ENCODE peak calls at places on chromosomes 7 and 10, in five cellular contexts. H, X, Q, F and U are unnamed samples.
A peak's percentile ranks its signal among the peaks of the same experiment; 100 is the strongest.

GRCh38 chr10:75868601-75869000 is 437.2 kb downstream of the LRMDA start:
- DNase-seq in H (no peak), Q (no peak), F (no peak), X (no peak), U (no peak)

GRCh38 chr7:39271386-39271785 is 293.7 kb downstream of the POU6F2 start:
- DNase-seq in H (no peak), Q (no peak), F (peak; percentile 3), X (peak; percentile 33), U (peak; percentile 65)

GRCh38 chr7:33961948-33962347 is 56.6 kb downstream of the BMPER start:
- DNase-seq in F (no peak), Q (no peak), X (no peak), H (no peak), U (no peak)

GRCh38 chr7:42479452-42480303 is 242.7 kb upstream of the GLI3 start:
- DNase-seq in Q (peak; percentile 32), X (no peak), F (no peak), H (peak; percentile 61), U (no peak)

GRCh38 chr10:58919927-58920654 is 256.4 kb upstream of the PHYHIPL start:
- DNase-seq in F (peak; percentile 72), Q (no peak), H (peak; percentile 97), X (no peak), U (no peak)

GRCh38 chr10:30185916-30186315 is 126.5 kb upstream of the JCAD start:
- DNase-seq in H (peak; percentile 94), F (no peak), Q (no peak), X (no peak), U (no peak)

GRCh38 chr10:29240991-29241660 is 47.7 kb upstream of the LYZL1 start:
- DNase-seq in Q (no peak), X (no peak), F (no peak), H (no peak), U (no peak)

GRCh38 chr7:114468844-114469243 is 54.2 kb downstream of the FOXP2 start:
- DNase-seq in X (no peak), H (peak; percentile 13), Q (no peak), F (no peak), U (no peak)

GRCh38 chr7:10211861-10212260 is 761.8 kb upstream of the PHF14 start:
- DNase-seq in H (no peak), X (no peak), Q (no peak), F (no peak), U (no peak)

GRCh38 chr7:2354173-2355078 is at the start of gene EIF3B:
- DNase-seq in Q (peak; percentile 91), F (peak; percentile 97), H (peak; percentile 75), X (peak; percentile 87), U (peak; percentile 84)

GRCh38 chr7:2357165-2357564 is 2.5 kb downstream of the EIF3B start:
- DNase-seq in F (no peak), H (peak; percentile 21), Q (no peak), X (no peak), U (no peak)

GRCh38 chr7:2353113-2353512 is 1.5 kb upstream of the EIF3B start:
- DNase-seq in Q (no peak), F (no peak), X (no peak), H (no peak), U (no peak)

GRCh38 chr7:2353650-2354172 is 916 bp upstream of the EIF3B start:
- DNase-seq in F (peak; percentile 94), H (peak; percentile 64), Q (no peak), X (peak; percentile 91), U (peak; percentile 82)

GRCh38 chr7:2355079-2356008 is 717 bp downstream of the EIF3B start:
- DNase-seq in Q (no peak), F (peak; percentile 22), X (no peak), H (no peak), U (no peak)
- H3K4me3 ChIP-seq in Q (peak overlapping the region; percentile 96), F (peak overlapping the region; percentile 99), X (peak overlapping the region; percentile 99), H (peak overlapping the region; percentile 94), U (peak overlapping the region; percentile 97)

DNA sequence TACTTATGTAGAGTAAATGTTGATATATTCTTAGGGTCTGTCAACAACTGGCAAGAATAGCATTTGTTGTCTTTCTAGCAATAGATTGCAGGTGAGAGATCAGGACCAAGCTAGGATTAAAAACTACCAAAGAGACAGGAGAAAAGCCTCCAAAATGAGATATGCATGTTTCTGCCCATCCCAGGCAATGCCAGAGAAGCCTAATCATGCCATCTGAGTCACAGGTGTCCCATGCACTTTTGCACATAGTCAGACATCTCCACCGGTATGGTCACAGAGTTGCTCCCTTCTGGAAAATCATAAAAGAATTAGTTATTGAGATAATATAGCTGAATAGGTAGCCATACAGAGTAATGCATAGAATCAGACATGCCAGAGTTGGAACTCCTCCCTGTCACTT is 50.6 kb downstream of the PDK4 start:
- DNase-seq in F (no peak), Q (no peak), X (no peak), H (peak; percentile 62), U (no peak)
- H3K4me3 ChIP-seq in F (peak overlapping the region; percentile 34), Q (peak overlapping the region; percentile 4), X (peak overlapping the region; percentile 60), H (no peak overlapping the region), U (peak overlapping the region; percentile 34)

GRCh38 chr10:56469482-56469881 is 108.4 kb upstream of the ZWINT start:
- DNase-seq in Q (no peak), X (no peak), H (no peak), F (no peak), U (no peak)
- H3K4me3 ChIP-seq in Q (no peak overlapping the region), X (no peak overlapping the region), H (no peak overlapping the region), F (no peak overlapping the region), U (no peak overlapping the region)

GRCh38 chr7:142534726-142535122 is 214.5 kb upstream of the PRSS1 start:
- DNase-seq in X (no peak), Q (no peak), F (no peak), H (no peak), U (no peak)

GRCh38 chr7:142537760-142538159 is 211.5 kb upstream of the PRSS1 start:
- DNase-seq in X (no peak), H (no peak), F (no peak), Q (no peak), U (no peak)

GRCh38 chr7:142539901-142540300 is 209.4 kb upstream of the PRSS1 start:
- DNase-seq in H (peak; percentile 95), Q (no peak), F (peak; percentile 21), X (no peak), U (no peak)

GRCh38 chr7:142533920-142534319 is 215.4 kb upstream of the PRSS1 start:
- DNase-seq in Q (no peak), F (no peak), X (no peak), H (no peak), U (no peak)

DNA sequence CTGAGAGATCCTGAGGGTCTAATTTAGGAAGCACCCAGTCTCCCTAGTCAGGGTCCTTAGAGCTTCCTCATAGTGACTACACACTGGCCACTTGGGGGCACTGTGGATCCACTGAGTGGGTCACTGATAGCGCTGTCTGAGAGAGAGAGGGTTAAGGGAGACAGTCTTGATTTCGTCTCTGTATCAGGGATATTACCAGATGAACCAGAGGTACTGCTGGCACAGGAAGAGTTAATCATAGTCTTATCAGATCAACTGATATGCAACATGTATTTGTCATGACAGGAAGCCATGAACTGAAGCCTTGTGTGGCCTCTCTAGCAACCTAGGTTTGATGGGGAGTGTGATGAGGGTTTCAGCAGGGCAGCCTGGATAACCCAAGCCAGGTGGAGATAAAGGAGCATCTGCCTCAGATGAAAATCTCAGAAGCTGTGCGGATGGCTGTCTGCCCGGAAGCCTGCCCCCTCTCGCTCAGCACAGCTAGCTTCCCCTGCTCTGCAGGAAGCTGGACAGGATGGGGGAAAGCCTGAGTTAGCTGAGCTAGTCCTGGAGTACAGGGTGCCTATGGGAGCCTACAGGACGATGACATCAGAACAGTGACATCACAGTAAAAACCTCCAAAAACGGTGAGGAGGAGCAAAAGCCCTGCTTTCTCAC is 214.0 kb upstream of the PRSS1 start:
- DNase-seq in F (peak; percentile 76), Q (peak; percentile 60), X (peak; percentile 19), H (peak; percentile 76), U (no peak)
- H3K4me3 ChIP-seq in F (no peak overlapping the region), Q (no peak overlapping the region), X (no peak overlapping the region), H (no peak overlapping the region), U (peak overlapping the region; percentile 47)

GRCh38 chr10:12198156-12198555 is 2.2 kb downstream of the CDC123 start:
- DNase-seq in F (no peak), H (no peak), X (no peak), Q (no peak), U (no peak)
- H3K4me3 ChIP-seq in F (no peak overlapping the region), H (no peak overlapping the region), X (no peak overlapping the region), Q (no peak overlapping the region), U (no peak overlapping the region)

DNA sequence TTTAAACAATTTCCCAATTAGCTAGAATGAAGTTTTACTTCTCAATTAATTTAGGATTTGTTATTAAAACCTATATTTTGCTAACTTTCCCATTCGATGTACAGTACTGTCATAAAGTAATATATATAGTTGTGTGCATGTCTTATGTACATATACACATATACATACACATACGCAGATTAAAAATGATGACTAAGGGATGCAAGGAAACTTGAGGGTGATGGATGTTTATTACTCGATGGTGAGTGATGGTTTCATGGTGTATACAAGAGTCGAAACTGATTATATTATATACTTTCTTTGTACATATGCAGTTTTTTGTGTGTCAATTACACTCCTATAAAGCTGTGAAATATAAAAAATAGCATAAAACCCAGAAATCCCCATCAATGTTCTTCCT is 248.2 kb downstream of the COBL start:
- DNase-seq in Q (no peak), X (no peak), H (no peak), F (no peak), U (no peak)
- H3K4me3 ChIP-seq in Q (no peak overlapping the region), X (no peak overlapping the region), H (no peak overlapping the region), F (no peak overlapping the region), U (no peak overlapping the region)

GRCh38 chr7:56175086-56175760 is 59.0 kb upstream of the NUPR2 start:
- DNase-seq in Q (no peak), H (no peak), X (peak; percentile 28), F (no peak), U (no peak)
- H3K4me3 ChIP-seq in Q (peak overlapping the region; percentile 32), H (peak overlapping the region; percentile 22), X (peak overlapping the region; percentile 65), F (no peak overlapping the region), U (peak overlapping the region; percentile 57)

DNA sequence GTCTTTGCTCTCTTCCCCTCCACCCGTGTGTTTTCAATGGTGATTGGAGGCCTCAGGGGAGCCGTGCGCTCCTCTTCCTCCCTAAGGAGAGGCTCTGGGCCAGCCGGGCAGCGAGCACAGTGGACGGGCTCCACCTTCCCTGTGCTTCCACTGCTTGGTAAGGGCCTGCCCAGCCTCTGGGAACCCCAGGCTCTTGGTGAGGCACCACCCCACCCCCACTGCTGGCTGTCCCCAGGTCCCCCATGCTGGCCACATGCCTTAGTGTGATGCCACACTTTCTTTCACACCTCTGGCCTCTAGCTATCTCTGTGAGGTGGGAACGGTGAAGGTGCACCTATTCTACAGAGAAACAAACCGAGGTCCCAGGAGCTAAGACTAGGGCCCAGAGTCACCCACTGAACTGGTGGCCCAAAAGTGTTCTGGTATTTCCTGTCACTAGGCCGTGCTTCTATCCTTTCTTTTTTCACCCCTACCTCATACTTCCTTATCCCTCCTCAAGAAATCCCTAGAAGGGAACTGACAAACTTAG is 53.3 kb downstream of the UNC5B start:
- DNase-seq in X (no peak), H (no peak), F (no peak), Q (no peak), U (no peak)
- H3K4me3 ChIP-seq in X (no peak overlapping the region), H (no peak overlapping the region), F (no peak overlapping the region), Q (no peak overlapping the region), U (no peak overlapping the region)